ENCODE peak calls at places on chromosomes 7 and 10, in ten cellular contexts. P is psoas muscle, Z is PC-3, L is EH, S is choroid plexus epithelial cell, U is EL, A is adipocyte, Q is AG08395, J is LHCN-M2, M is SK-N-SH. F is an unnamed sample.

GRCh38 chr7:157619753-157620525 is 283.1 kb downstream of the DNAJB6 start:
- DNase-seq in P (no peak), Z (no peak), L (no peak), S (no peak), U (no peak), A (no peak), Q (no peak), J (no peak), M (no peak), F (no peak)

GRCh38 chr10:70311698-70312097 is 27.9 kb upstream of the NPFFR1 start:
- DNase-seq in P (no peak), Z (no peak), L (no peak), S (no peak), U (no peak), A (no peak), Q (no peak), J (no peak), M (no peak), F (no peak)

GRCh38 chr7:107837145-107837512 is 34.1 kb upstream of the SLC26A3 start:
- DNase-seq in P (no peak), Z (no peak), L (no peak), S (no peak), U (no peak), A (no peak), Q (no peak), J (no peak), M (no peak), F (no peak)

GRCh38 chr10:110225756-110226554 is 18.6 kb downstream of the MXI1 start:
- DNase-seq in P (peak; percentile 91), Z (peak; percentile 90), L (peak; percentile 95), S (peak; percentile 96), U (peak; percentile 94), A (peak; percentile 94), Q (peak; percentile 92), J (peak; percentile 92), M (peak; percentile 93), F (peak; percentile 96)

GRCh38 chr7:117012284-117013174 is 59.2 kb downstream of the ST7 start:
- DNase-seq in P (no peak), Z (peak; percentile 66), L (peak; percentile 53), S (peak; percentile 79), U (peak; percentile 39), A (peak; percentile 44), Q (peak; percentile 59), J (peak; percentile 54), M (peak; percentile 48), F (no peak)

GRCh38 chr7:7098280-7098818 is 84.0 kb upstream of the C1GALT1 start:
- DNase-seq in P (no peak), Z (peak; percentile 7), L (no peak), S (no peak), U (no peak), A (no peak), Q (no peak), J (no peak), M (no peak), F (no peak)

GRCh38 chr7:134440067-134440466 is 18.8 kb downstream of the AKR1B1 start:
- DNase-seq in P (no peak), Z (no peak), L (no peak), S (no peak), U (no peak), A (no peak), Q (no peak), J (no peak), M (no peak), F (no peak)

GRCh38 chr10:47366731-47367460 is 17.2 kb downstream of the ZNF488 start:
- DNase-seq in P (no peak), Z (no peak), L (no peak), S (no peak), U (no peak), A (no peak), Q (no peak), J (no peak), M (no peak), F (no peak)

GRCh38 chr10:13001041-13001886 is at the start of gene CCDC3:
- DNase-seq in P (peak; percentile 51), Z (no peak), L (no peak), S (no peak), U (no peak), A (peak; percentile 29), Q (no peak), J (peak; percentile 13), M (peak; percentile 88), F (no peak)

GRCh38 chr10:58806970-58807630 is 294.4 kb downstream of the BICC1 start:
- DNase-seq in P (no peak), Z (peak; percentile 97), L (no peak), S (no peak), U (no peak), A (no peak), Q (no peak), J (peak; percentile 37), M (no peak), F (no peak)

GRCh38 chr10:99983280-99983988 is 26.3 kb downstream of the DNMBP start:
- DNase-seq in P (peak; percentile 52), Z (no peak), L (peak; percentile 89), S (peak; percentile 94), U (peak; percentile 91), A (peak; percentile 90), Q (peak; percentile 82), J (peak; percentile 93), M (peak; percentile 73), F (no peak)

GRCh38 chr10:24715246-24715769 is 8.4 kb downstream of the ARHGAP21 start:
- DNase-seq in P (no peak), Z (no peak), L (no peak), S (no peak), U (no peak), A (no peak), Q (no peak), J (no peak), M (no peak), F (no peak)

GRCh38 chr10:1253476-1254353 is 197.5 kb downstream of the WDR37 start:
- DNase-seq in P (no peak), Z (no peak), L (no peak), S (no peak), U (no peak), A (no peak), Q (no peak), J (no peak), M (no peak), F (no peak)

GRCh38 chr10:113493943-113494342 is 58.9 kb upstream of the HABP2 start:
- DNase-seq in P (no peak), Z (peak; percentile 65), L (peak; percentile 80), S (no peak), U (peak; percentile 33), A (peak; percentile 65), Q (peak; percentile 60), J (no peak), M (no peak), F (no peak)

GRCh38 chr10:122639801-122640200 is 59.8 kb downstream of the C10orf120 start:
- DNase-seq in P (no peak), Z (no peak), L (no peak), S (no peak), U (no peak), A (no peak), Q (no peak), J (no peak), M (no peak), F (no peak)

GRCh38 chr10:131577786-131578471 is 266.4 kb upstream of the TCERG1L start:
- DNase-seq in P (no peak), Z (no peak), L (no peak), S (no peak), U (no peak), A (no peak), Q (no peak), J (no peak), M (no peak), F (peak; percentile 81)

GRCh38 chr10:51170518-51171245 is 96.4 kb downstream of the PRKG1 start:
- DNase-seq in P (no peak), Z (peak; percentile 87), L (peak; percentile 61), S (no peak), U (peak; percentile 39), A (no peak), Q (no peak), J (peak; percentile 43), M (no peak), F (no peak)

GRCh38 chr7:12709731-12710502 is 22.5 kb downstream of the ARL4A start:
- DNase-seq in P (no peak), Z (peak; percentile 83), L (peak; percentile 87), S (peak; percentile 72), U (peak; percentile 69), A (peak; percentile 73), Q (peak; percentile 67), J (peak; percentile 52), M (no peak), F (no peak)

GRCh38 chr7:122198581-122198980 is 54.5 kb upstream of the AASS start:
- DNase-seq in P (no peak), Z (no peak), L (no peak), S (no peak), U (no peak), A (no peak), Q (no peak), J (no peak), M (no peak), F (no peak)

GRCh38 chr7:40739257-40739656 is 604.5 kb downstream of the SUGCT start:
- DNase-seq in P (no peak), Z (no peak), L (no peak), S (no peak), U (no peak), A (no peak), Q (no peak), J (no peak), M (no peak), F (no peak)

GRCh38 chr10:7035111-7035761 is 375.6 kb downstream of the SFMBT2 start:
- DNase-seq in P (no peak), Z (no peak), L (no peak), S (no peak), U (no peak), A (no peak), Q (no peak), J (no peak), M (no peak), F (no peak)

GRCh38 chr10:102384053-102384452 is 11.5 kb upstream of the NFKB2 start:
- DNase-seq in P (no peak), Z (no peak), L (peak; percentile 27), S (peak; percentile 38), U (no peak), A (no peak), Q (no peak), J (peak; percentile 6), M (no peak), F (no peak)

GRCh38 chr7:134515569-134516468 is 11.5 kb upstream of the AKR1B10 start:
- DNase-seq in P (no peak), Z (peak; percentile 99), L (peak; percentile 95), S (peak; percentile 71), U (peak; percentile 88), A (peak; percentile 81), Q (peak; percentile 86), J (peak; percentile 99), M (no peak), F (no peak)

GRCh38 chr10:73998623-73999622 is 1.0 kb downstream of the VCL start:
- DNase-seq in P (peak; percentile 62), Z (peak; percentile 100), L (peak; percentile 89), S (peak; percentile 55), U (peak; percentile 92), A (peak; percentile 80), Q (peak; percentile 67), J (peak; percentile 86), M (peak; percentile 70), F (peak; percentile 86)

GRCh38 chr10:52216852-52217251 is 97.2 kb upstream of the DKK1 start:
- DNase-seq in P (no peak), Z (peak; percentile 92), L (peak; percentile 88), S (peak; percentile 96), U (peak; percentile 59), A (peak; percentile 82), Q (peak; percentile 9), J (peak; percentile 99), M (peak; percentile 8), F (no peak)

GRCh38 chr7:84336741-84337140 is 142.2 kb upstream of the SEMA3A start:
- DNase-seq in P (no peak), Z (no peak), L (no peak), S (no peak), U (no peak), A (no peak), Q (no peak), J (no peak), M (no peak), F (no peak)

GRCh38 chr7:139699640-139700504 is 77.9 kb downstream of the HIPK2 start:
- DNase-seq in P (no peak), Z (no peak), L (no peak), S (no peak), U (no peak), A (no peak), Q (no peak), J (no peak), M (no peak), F (no peak)

GRCh38 chr10:133012573-133013359 is 70.4 kb upstream of the CFAP46 start:
- DNase-seq in P (peak; percentile 47), Z (no peak), L (no peak), S (no peak), U (no peak), A (no peak), Q (no peak), J (no peak), M (no peak), F (no peak)